ENCODE peak calls at places on chromosomes 16 and 17, in eight cellular contexts. L is NAMALWA; Q is esophagus squamous epithelium; J is tibial nerve; Y is central memory CD8-positive, alpha-beta T cell; S is lower leg skin; B is nephron progenitor cell; T is kidney tubule cell. X is an unnamed sample.
A peak's percentile ranks its signal among the peaks of the same experiment; 100 is the strongest.

GRCh38 chr17:76075364-76076099 is 951 bp downstream of the GALR2 start:
- DNase-seq in L (no peak), Q (no peak), J (no peak), Y (no peak), S (no peak), B (peak; percentile 54), T (no peak), X (no peak)

GRCh38 chr16:14151256-14152030 is 80.3 kb downstream of the MRTFB start:
- DNase-seq in L (no peak), Q (no peak), J (no peak), Y (no peak), S (no peak), B (no peak), T (no peak), X (no peak)

GRCh38 chr17:2101448-2102257 is 46.8 kb downstream of the HIC1 start:
- DNase-seq in L (no peak), Q (no peak), J (no peak), Y (peak; percentile 20), S (peak; percentile 52), B (no peak), T (peak; percentile 98), X (no peak)

GRCh38 chr17:412211-413015 is 59.8 kb upstream of the RPH3AL start:
- DNase-seq in L (peak; percentile 69), Q (no peak), J (peak; percentile 22), Y (peak; percentile 49), S (peak; percentile 43), B (peak; percentile 53), T (peak; percentile 59), X (no peak)

GRCh38 chr17:82103588-82104451 is 5.8 kb upstream of the FASN start:
- DNase-seq in L (no peak), Q (no peak), J (peak; percentile 82), Y (no peak), S (peak; percentile 53), B (peak; percentile 54), T (peak; percentile 43), X (peak; percentile 88)

GRCh38 chr16:13036600-13036999 is 135.2 kb downstream of the SHISA9 start:
- DNase-seq in L (peak; percentile 52), Q (no peak), J (no peak), Y (no peak), S (no peak), B (peak; percentile 88), T (peak; percentile 56), X (no peak)

GRCh38 chr17:58786586-58787295 is 31.1 kb downstream of the PPM1E start:
- DNase-seq in L (no peak), Q (no peak), J (no peak), Y (no peak), S (no peak), B (no peak), T (peak; percentile 51), X (no peak)

GRCh38 chr17:37779554-37779953 is 34.7 kb upstream of the HNF1B start:
- DNase-seq in L (no peak), Q (no peak), J (no peak), Y (no peak), S (no peak), B (no peak), T (no peak), X (no peak)

GRCh38 chr16:3984111-3985060 is 103.9 kb upstream of the CREBBP start:
- DNase-seq in L (no peak), Q (no peak), J (no peak), Y (no peak), S (no peak), B (no peak), T (no peak), X (no peak)

GRCh38 chr17:34622862-34623261 is 43.5 kb downstream of the TMEM132E start:
- DNase-seq in L (no peak), Q (no peak), J (no peak), Y (no peak), S (no peak), B (no peak), T (no peak), X (no peak)

GRCh38 chr17:70006159-70006558 is 68.9 kb upstream of the KCNJ16 start:
- DNase-seq in L (no peak), Q (no peak), J (no peak), Y (no peak), S (no peak), B (no peak), T (peak; percentile 11), X (no peak)

GRCh38 chr17:58756246-58757161 is 850 bp downstream of the PPM1E start:
- DNase-seq in L (peak; percentile 43), Q (no peak), J (no peak), Y (no peak), S (no peak), B (peak; percentile 62), T (peak; percentile 4), X (no peak)

GRCh38 chr16:88914750-88915368 is 48.4 kb upstream of the PABPN1L start:
- DNase-seq in L (no peak), Q (no peak), J (peak; percentile 52), Y (no peak), S (no peak), B (no peak), T (no peak), X (no peak)

GRCh38 chr16:82344157-82344556 is 174.1 kb upstream of the MPHOSPH6 start:
- DNase-seq in L (peak; percentile 12), Q (no peak), J (no peak), Y (no peak), S (no peak), B (peak; percentile 22), T (no peak), X (no peak)

GRCh38 chr17:17942846-17943245 is 29.4 kb downstream of the TOM1L2 start:
- DNase-seq in L (no peak), Q (no peak), J (no peak), Y (no peak), S (no peak), B (no peak), T (no peak), X (no peak)

GRCh38 chr17:63295839-63296590 is 150.1 kb downstream of the CYB561 start:
- DNase-seq in L (no peak), Q (no peak), J (no peak), Y (no peak), S (no peak), B (no peak), T (no peak), X (no peak)

GRCh38 chr17:49061524-49061943 is 64.3 kb downstream of the IGF2BP1 start:
- DNase-seq in L (no peak), Q (no peak), J (no peak), Y (no peak), S (no peak), B (no peak), T (peak; percentile 33), X (no peak)

GRCh38 chr17:65523853-65524664 is 37.4 kb downstream of the AXIN2 start:
- DNase-seq in L (no peak), Q (no peak), J (no peak), Y (no peak), S (no peak), B (no peak), T (no peak), X (no peak)

GRCh38 chr17:38743556-38744171 is 4.5 kb downstream of the PCGF2 start:
- DNase-seq in L (no peak), Q (no peak), J (no peak), Y (no peak), S (no peak), B (no peak), T (no peak), X (no peak)

GRCh38 chr17:57839571-57839923 is 10.3 kb downstream of the MRPS23 start:
- DNase-seq in L (no peak), Q (no peak), J (no peak), Y (no peak), S (no peak), B (no peak), T (no peak), X (no peak)

GRCh38 chr17:50220811-50221210 is 19.4 kb upstream of the COL1A1 start:
- DNase-seq in L (no peak), Q (no peak), J (no peak), Y (no peak), S (no peak), B (no peak), T (no peak), X (no peak)

GRCh38 chr17:42804918-42805367 is 6.3 kb downstream of the CNTD1 start:
- DNase-seq in L (no peak), Q (no peak), J (no peak), Y (no peak), S (no peak), B (no peak), T (no peak), X (no peak)

GRCh38 chr16:68353366-68353765 is 42.5 kb downstream of the PRMT7 start:
- DNase-seq in L (no peak), Q (no peak), J (no peak), Y (no peak), S (no peak), B (no peak), T (no peak), X (no peak)

GRCh38 chr17:40886090-40886489 is 1.0 kb upstream of the KRT20 start:
- DNase-seq in L (no peak), Q (no peak), J (no peak), Y (no peak), S (no peak), B (no peak), T (peak; percentile 55), X (no peak)

GRCh38 chr17:2954898-2955445 is 108.4 kb downstream of the OR1D5 start:
- DNase-seq in L (peak; percentile 40), Q (no peak), J (no peak), Y (no peak), S (no peak), B (no peak), T (peak; percentile 99), X (no peak)

GRCh38 chr17:77316191-77316641 is 175.4 kb downstream of the SEC14L1 start:
- DNase-seq in L (no peak), Q (no peak), J (no peak), Y (no peak), S (peak; percentile 39), B (no peak), T (peak; percentile 74), X (peak; percentile 75)

GRCh38 chr17:2751482-2751881 is 2.0 kb upstream of the CCDC92B start:
- DNase-seq in L (no peak), Q (no peak), J (no peak), Y (no peak), S (no peak), B (no peak), T (no peak), X (no peak)

GRCh38 chr16:85754403-85754802 is 3.5 kb upstream of the C16orf74 start:
- DNase-seq in L (peak; percentile 91), Q (no peak), J (no peak), Y (no peak), S (no peak), B (no peak), T (no peak), X (no peak)

GRCh38 chr17:39751637-39752036 is 13.9 kb downstream of the GRB7 start:
- DNase-seq in L (no peak), Q (no peak), J (no peak), Y (no peak), S (no peak), B (no peak), T (no peak), X (no peak)

X was measured in right atrium auricular region.